ENCODE peak calls at places on chromosomes 11 and 22, in six cellular contexts. S is SK-N-SH, M is H1, R is HepG2, D is K562, G is GM12878. V is an unnamed sample.

GRCh38 chr11:36703055-36703404 is 105.0 kb upstream of the RAG2 start:
- DNase-seq in S (no peak), M (no peak), R (no peak), D (no peak), G (no peak), V (no peak)

GRCh38 chr11:83990160-83990733 is 704.1 kb upstream of the CCDC90B start:
- DNase-seq in S (no peak), M (no peak), R (no peak), D (no peak), G (no peak), V (no peak)

GRCh38 chr11:104003491-104003890 is 32.9 kb upstream of the DDI1 start:
- DNase-seq in S (no peak), M (no peak), R (no peak), D (no peak), G (no peak), V (no peak)

GRCh38 chr11:10351768-10352641 is 47.1 kb downstream of the ADM start:
- DNase-seq in S (peak; percentile 38), M (peak; percentile 85), R (peak; percentile 89), D (peak; percentile 8), G (no peak), V (no peak)

GRCh38 chr22:39297490-39298193 is 21.8 kb downstream of the RPL3 start:
- DNase-seq in S (no peak), M (no peak), R (no peak), D (no peak), G (no peak), V (no peak)

GRCh38 chr22:43007519-43008102 is 7.3 kb downstream of the PACSIN2 start:
- DNase-seq in S (no peak), M (no peak), R (peak; percentile 65), D (peak; percentile 88), G (no peak), V (no peak)

GRCh38 chr11:11177156-11177808 is 175.8 kb downstream of the CSNK2A3 start:
- DNase-seq in S (no peak), M (no peak), R (no peak), D (no peak), G (no peak), V (no peak)

GRCh38 chr11:123560001-123560400 is 94.4 kb downstream of the SCN3B start:
- DNase-seq in S (peak; percentile 72), M (no peak), R (no peak), D (no peak), G (no peak), V (no peak)

GRCh38 chr11:25938952-25939351 is 393.0 kb upstream of the ANO3 start:
- DNase-seq in S (no peak), M (no peak), R (no peak), D (no peak), G (no peak), V (no peak)

GRCh38 chr11:32434387-32435151 is 770 bp downstream of the WT1 start:
- DNase-seq in S (peak; percentile 26), M (peak; percentile 86), R (peak; percentile 5), D (peak; percentile 85), G (no peak), V (peak; percentile 91)

GRCh38 chr22:28123989-28124766 is 205.1 kb upstream of the PITPNB start:
- DNase-seq in S (no peak), M (no peak), R (no peak), D (no peak), G (no peak), V (no peak)

GRCh38 chr11:16999116-16999515 is 15.1 kb downstream of the PLEKHA7 start:
- DNase-seq in S (no peak), M (no peak), R (no peak), D (no peak), G (no peak), V (no peak)

GRCh38 chr11:3162410-3163240 is 2.5 kb downstream of the OSBPL5 start:
- DNase-seq in S (no peak), M (no peak), R (no peak), D (no peak), G (no peak), V (no peak)

GRCh38 chr22:44381761-44382454 is 69.2 kb upstream of the SHISAL1 start:
- DNase-seq in S (no peak), M (no peak), R (no peak), D (no peak), G (no peak), V (no peak)

GRCh38 chr22:20970939-20971657 is 4.0 kb downstream of the AIFM3 start:
- DNase-seq in S (no peak), M (no peak), R (no peak), D (no peak), G (no peak), V (no peak)

GRCh38 chr11:11306855-11307254 is 46.2 kb downstream of the CSNK2A3 start:
- DNase-seq in S (no peak), M (no peak), R (no peak), D (no peak), G (no peak), V (no peak)

GRCh38 chr11:61532136-61533038 is 23.8 kb downstream of the LRRC10B start:
- DNase-seq in S (peak; percentile 69), M (peak; percentile 90), R (peak; percentile 34), D (peak; percentile 84), G (no peak), V (peak; percentile 27)

GRCh38 chr22:36902143-36902911 is 11.1 kb upstream of the CSF2RB start:
- DNase-seq in S (no peak), M (no peak), R (no peak), D (no peak), G (no peak), V (no peak)

GRCh38 chr11:130827697-130828377 is 88.4 kb downstream of the SNX19 start:
- DNase-seq in S (peak; percentile 53), M (peak; percentile 69), R (peak; percentile 57), D (peak; percentile 48), G (no peak), V (no peak)

GRCh38 chr11:129731316-129731715 is 84.3 kb upstream of the TMEM45B start:
- DNase-seq in S (no peak), M (no peak), R (no peak), D (no peak), G (no peak), V (no peak)

GRCh38 chr11:123428221-123428631 is 1.8 kb upstream of the GRAMD1B start:
- DNase-seq in S (no peak), M (no peak), R (no peak), D (no peak), G (no peak), V (no peak)

GRCh38 chr11:96257972-96258951 is 84.7 kb downstream of the MAML2 start:
- DNase-seq in S (no peak), M (no peak), R (no peak), D (no peak), G (no peak), V (no peak)

GRCh38 chr11:128451651-128452470 is 135.5 kb downstream of the ETS1 start:
- DNase-seq in S (no peak), M (no peak), R (peak; percentile 82), D (no peak), G (no peak), V (no peak)

GRCh38 chr22:26323013-26323412 is 106.0 kb upstream of the ASPHD2 start:
- DNase-seq in S (no peak), M (no peak), R (no peak), D (no peak), G (no peak), V (no peak)

GRCh38 chr11:17171916-17172315 is 35.9 kb downstream of the PIK3C2A start:
- DNase-seq in S (no peak), M (no peak), R (no peak), D (no peak), G (no peak), V (no peak)

GRCh38 chr11:33735426-33736147 is 636 bp downstream of the CD59 start:
- DNase-seq in S (peak; percentile 66), M (peak; percentile 54), R (peak; percentile 34), D (peak; percentile 32), G (peak; percentile 37), V (peak; percentile 22)
- TF ChIP-seq GABPA in S (no peak), M (no peak), R (no peak), D (no peak), G (no peak), V (no peak)

DNA sequence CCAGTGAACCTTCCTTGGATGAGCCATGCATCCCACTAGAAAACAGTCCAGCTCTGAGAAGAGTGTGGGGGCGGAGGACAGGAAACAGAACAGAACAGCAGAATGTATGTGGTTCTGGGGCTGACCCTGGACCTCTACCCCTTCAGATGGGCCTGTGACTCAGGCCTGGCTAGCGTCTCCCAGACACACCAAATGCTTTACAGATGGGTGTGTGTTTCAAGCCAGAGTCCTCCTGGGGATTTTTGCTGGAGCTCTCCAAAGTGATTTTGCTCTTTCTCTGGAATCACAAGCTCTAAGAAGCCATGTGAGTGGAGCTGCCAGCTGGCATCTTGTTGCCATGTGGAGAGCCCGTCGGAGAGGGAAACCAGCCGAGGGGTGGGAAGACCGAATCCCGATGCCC is 13.2 kb upstream of the C1QTNF4 start:
- DNase-seq in S (no peak), M (no peak), R (no peak), D (no peak), G (no peak), V (no peak)
- TF ChIP-seq GABPA in S (no peak), M (no peak), R (no peak), D (no peak), G (no peak), V (no peak)

GRCh38 chr11:75855191-75855590 is 40.2 kb downstream of the UVRAG start:
- DNase-seq in S (no peak), M (no peak), R (no peak), D (no peak), G (no peak), V (no peak)
- TF ChIP-seq GABPA in S (no peak), M (no peak), R (no peak), D (no peak), G (no peak), V (no peak)

DNA sequence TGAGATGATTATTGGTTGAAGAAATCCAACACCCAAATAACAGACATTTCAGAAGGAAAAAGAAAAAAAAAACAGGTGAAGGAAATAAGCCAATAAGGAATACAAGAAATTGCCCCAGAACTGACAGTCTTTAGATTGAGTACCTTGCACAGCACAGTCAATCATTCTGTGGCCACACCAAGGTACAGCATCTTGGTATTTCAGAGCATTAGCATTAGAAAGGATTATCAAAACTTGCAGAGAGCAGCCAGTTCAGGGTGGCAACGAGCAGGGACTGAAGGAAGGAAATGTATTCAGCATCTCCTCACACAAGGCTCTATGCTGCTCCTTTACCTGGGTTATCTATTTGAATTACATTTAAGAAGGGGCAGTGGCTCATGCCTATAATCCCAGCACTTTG is 2.1 kb downstream of the ADA2 start:
- DNase-seq in S (no peak), M (no peak), R (no peak), D (no peak), G (no peak), V (no peak)
- TF ChIP-seq GABPA in S (no peak), M (no peak), R (no peak), D (no peak), G (no peak), V (no peak)